ENCODE peak calls at places on chromosome 2, in four cellular contexts. U is heart left ventricle, O is stomach, B is fibroblast of lung. J is an unnamed sample.

GRCh38 chr2:146417942-146418341 is 1426.9 kb upstream of the ACVR2A start:
- DNase-seq in O (no peak), U (no peak), B (no peak), J (no peak)

GRCh38 chr2:233112261-233113113 is 52.3 kb downstream of the INPP5D start:
- DNase-seq in O (no peak), B (no peak), U (no peak), J (no peak)

GRCh38 chr2:83331810-83332209 is 1127.3 kb downstream of the SUCLG1 start:
- DNase-seq in U (no peak), B (no peak), O (no peak), J (no peak)

GRCh38 chr2:62586981-62587380 is 81.0 kb upstream of the TMEM17 start:
- DNase-seq in O (no peak), B (peak), U (no peak), J (peak)

GRCh38 chr2:232139786-232140562 is 178.5 kb downstream of the DIS3L2 start:
- DNase-seq in O (no peak), B (peak), U (no peak), J (no peak)

GRCh38 chr2:238225121-238225520 is 14.7 kb downstream of the HES6 start:
- DNase-seq in B (no peak), U (no peak), O (no peak), J (no peak)

GRCh38 chr2:230751062-230751461 is 38.4 kb downstream of the CAB39 start:
- DNase-seq in U (no peak), O (no peak), B (peak), J (no peak)

GRCh38 chr2:132667716-132668115 is 2.3 kb downstream of the LYPD1 start:
- DNase-seq in B (peak), O (no peak), U (no peak), J (no peak)

GRCh38 chr2:20148411-20148810 is 76.5 kb downstream of the SDC1 start:
- DNase-seq in B (no peak), U (no peak), O (no peak), J (no peak)

GRCh38 chr2:239657992-239658391 is 257.2 kb upstream of the HDAC4 start:
- DNase-seq in B (no peak), O (no peak), U (no peak), J (no peak)

GRCh38 chr2:64866797-64867196 is 122.4 kb upstream of the SLC1A4 start:
- DNase-seq in B (peak), U (no peak), O (no peak), J (no peak)

GRCh38 chr2:55587-56448 is 9.5 kb upstream of the FAM110C start:
- DNase-seq in U (no peak), B (no peak), O (no peak), J (no peak)

GRCh38 chr2:155190342-155190741 is 491.8 kb downstream of the KCNJ3 start:
- DNase-seq in O (no peak), B (no peak), U (no peak), J (no peak)

GRCh38 chr2:185181901-185182300 is 556.7 kb upstream of the FSIP2 start:
- DNase-seq in B (no peak), O (no peak), U (no peak), J (no peak)

GRCh38 chr2:60998628-60999545 is 18.6 kb upstream of the PEX13 start:
- DNase-seq in U (no peak), O (no peak), B (peak), J (peak)

GRCh38 chr2:152499921-152500320 is 164.9 kb downstream of the FMNL2 start:
- DNase-seq in B (peak), U (no peak), O (no peak), J (peak)

GRCh38 chr2:118971245-118972122 is 29.5 kb downstream of the MARCO start:
- DNase-seq in U (no peak), O (no peak), B (no peak), J (no peak)

GRCh38 chr2:35035883-35036282 is 1319.7 kb upstream of the CRIM1 start:
- DNase-seq in O (no peak), B (no peak), U (no peak), J (no peak)

GRCh38 chr2:171253900-171254447 is 93.3 kb upstream of the TLK1 start:
- DNase-seq in U (no peak), B (no peak), O (no peak), J (no peak)
- TF ChIP-seq CTCF in U (no peak), B (no peak), O (no peak), J (no peak)

GRCh38 chr2:59770651-59771050 is 782.8 kb downstream of the BCL11A start:
- DNase-seq in O (no peak), B (no peak), U (no peak), J (no peak)

GRCh38 chr2:59776726-59777008 is 776.8 kb downstream of the BCL11A start:
- DNase-seq in B (no peak), O (no peak), U (no peak), J (no peak)

GRCh38 chr2:59777120-59777519 is 776.3 kb downstream of the BCL11A start:
- DNase-seq in U (no peak), B (no peak), O (no peak), J (no peak)

DNA sequence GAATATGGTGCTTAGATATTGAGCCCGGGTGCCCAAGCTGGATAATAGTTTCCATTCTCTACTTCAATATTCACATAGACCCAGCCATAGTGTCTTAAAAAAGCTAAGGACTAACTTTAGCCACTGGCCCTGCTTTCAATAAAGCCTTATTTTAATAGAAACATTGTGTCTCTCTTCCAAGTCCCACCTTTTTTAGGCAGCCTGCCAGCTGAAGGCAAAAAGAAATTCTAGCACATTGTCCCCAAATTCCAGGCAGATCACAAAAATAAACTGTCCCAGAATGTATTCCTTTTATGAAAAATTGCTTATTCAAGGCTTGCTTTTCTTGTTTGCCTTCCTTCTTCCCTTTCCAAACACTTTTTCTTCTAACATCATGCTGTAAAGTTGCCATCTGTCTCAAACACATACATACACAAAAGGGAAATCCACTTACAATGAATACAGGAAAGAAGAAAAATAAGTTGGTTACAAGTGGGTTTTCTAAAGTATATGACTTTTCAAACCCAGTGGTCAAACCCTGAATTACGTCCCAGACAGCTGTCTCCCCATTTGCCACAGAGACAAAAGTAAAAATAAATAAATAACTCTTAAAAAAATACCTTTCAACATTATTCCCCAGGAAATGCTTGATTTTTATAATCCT is 778.5 kb downstream of the BCL11A start:
- DNase-seq in U (no peak), O (no peak), B (no peak), J (no peak)
- TF ChIP-seq CTCF in U (no peak), O (no peak), B (no peak), J (no peak)

GRCh38 chr2:183359867-183360266 is 235.6 kb downstream of the NUP35 start:
- DNase-seq in O (no peak), B (peak), U (no peak), J (no peak)
- TF ChIP-seq CTCF in O (no peak), B (peak), U (no peak), J (no peak)

GRCh38 chr2:181566643-181567042 is 90.3 kb downstream of the CERKL start:
- DNase-seq in U (no peak), O (no peak), B (no peak), J (no peak)

GRCh38 chr2:181573140-181573736 is 83.7 kb downstream of the CERKL start:
- DNase-seq in B (peak), O (no peak), U (no peak), J (no peak)

GRCh38 chr2:181570833-181571661 is 85.9 kb downstream of the CERKL start:
- DNase-seq in B (peak), U (no peak), O (no peak), J (no peak)

GRCh38 chr2:181574321-181574720 is 82.6 kb downstream of the CERKL start:
- DNase-seq in B (no peak), O (no peak), U (no peak), J (no peak)

GRCh38 chr2:181570059-181570458 is 86.8 kb downstream of the CERKL start:
- DNase-seq in U (no peak), B (no peak), O (no peak), J (no peak)
- TF ChIP-seq CTCF in U (no peak), B (no peak), O (no peak), J (no peak)

GRCh38 chr2:68791914-68792313 is 57.3 kb downstream of the ARHGAP25 start:
- DNase-seq in B (no peak), U (no peak), O (no peak), J (no peak)
- TF ChIP-seq CTCF in B (no peak), U (no peak), O (no peak), J (no peak)

GRCh38 chr2:127455566-127456493 is 37.6 kb downstream of the PROC start:
- DNase-seq in U (no peak), B (no peak), O (no peak), J (no peak)

GRCh38 chr2:127454595-127455565 is 36.7 kb downstream of the PROC start:
- DNase-seq in O (peak), B (no peak), U (no peak), J (no peak)

GRCh38 chr2:127453013-127453391 is 34.8 kb downstream of the PROC start:
- DNase-seq in B (no peak), U (no peak), O (no peak), J (no peak)

GRCh38 chr2:127451981-127452380 is 33.8 kb downstream of the PROC start:
- DNase-seq in B (no peak), O (no peak), U (no peak), J (no peak)

GRCh38 chr2:127453392-127454171 is 35.4 kb downstream of the PROC start:
- DNase-seq in U (no peak), O (no peak), B (no peak), J (peak)
- TF ChIP-seq CTCF in U (no peak), O (no peak), B (no peak), J (no peak)

GRCh38 chr2:15939556-15939853 is 845 bp upstream of the MYCN start:
- DNase-seq in O (peak), U (peak), B (peak), J (peak)
- TF ChIP-seq CTCF in O (peak), U (no peak), B (peak), J (peak)

GRCh38 chr2:241300000-241300399 is 15.5 kb downstream of the HDLBP start:
- DNase-seq in U (no peak), O (no peak), B (no peak), J (no peak)

GRCh38 chr2:241295326-241296095 is 20.0 kb downstream of the HDLBP start:
- DNase-seq in B (no peak), U (no peak), O (no peak), J (no peak)

GRCh38 chr2:241291977-241292376 is 23.5 kb downstream of the HDLBP start:
- DNase-seq in B (no peak), U (no peak), O (no peak), J (no peak)

GRCh38 chr2:241298554-241299165 is 16.8 kb downstream of the HDLBP start:
- DNase-seq in U (no peak), B (no peak), O (no peak), J (no peak)

GRCh38 chr2:241296767-241297166 is 18.7 kb downstream of the HDLBP start:
- DNase-seq in U (no peak), O (no peak), B (no peak), J (no peak)
- TF ChIP-seq CTCF in U (no peak), O (no peak), B (no peak), J (no peak)

GRCh38 chr2:171272039-171272438 is 111.3 kb upstream of the TLK1 start:
- DNase-seq in U (no peak), B (peak), O (peak), J (no peak)

GRCh38 chr2:171279983-171280790 is 119.5 kb upstream of the TLK1 start:
- DNase-seq in U (no peak), O (no peak), B (no peak), J (no peak)

GRCh38 chr2:171271380-171271779 is 110.7 kb upstream of the TLK1 start:
- DNase-seq in O (no peak), B (no peak), U (no peak), J (no peak)

GRCh38 chr2:171274757-171275156 is 114.1 kb upstream of the TLK1 start:
- DNase-seq in B (no peak), O (no peak), U (no peak), J (no peak)
- TF ChIP-seq CTCF in B (no peak), O (no peak), U (no peak), J (no peak)

J was measured in GM20000.